ENCODE peak calls at places on chromosome 20, in five cellular contexts. W is endothelial cell of umbilical vein, L is A549, S is K562, O is HepG2. E is an unnamed sample.
A peak's percentile ranks its signal among the peaks of the same experiment; 100 is the strongest.

GRCh38 chr20:18138266-18138582 is 561 bp downstream of the KAT14 start:
- DNase-seq in W (no peak), L (no peak), S (no peak), O (no peak), E (no peak)

GRCh38 chr20:10902836-10903410 is 229.1 kb upstream of the JAG1 start:
- DNase-seq in W (no peak), L (no peak), S (no peak), O (no peak), E (no peak)

GRCh38 chr20:21808863-21809664 is 103.6 kb downstream of the PAX1 start:
- DNase-seq in W (no peak), L (peak; percentile 29), S (peak; percentile 55), O (peak; percentile 31), E (peak; percentile 57)

GRCh38 chr20:13412806-13413445 is 191.9 kb downstream of the ISM1 start:
- DNase-seq in W (no peak), L (peak; percentile 28), S (no peak), O (no peak), E (no peak)

GRCh38 chr20:1802385-1803215 is 92.6 kb upstream of the SIRPA start:
- DNase-seq in W (peak; percentile 76), L (peak; percentile 70), S (peak; percentile 8), O (peak; percentile 67), E (peak; percentile 93)

GRCh38 chr20:35909176-35909575 is 45.1 kb downstream of the SCAND1 start:
- DNase-seq in W (no peak), L (no peak), S (no peak), O (no peak), E (no peak)

GRCh38 chr20:53582574-53583351 is 10.9 kb downstream of the ZNF217 start:
- DNase-seq in W (peak; percentile 61), L (peak; percentile 71), S (no peak), O (peak; percentile 86), E (peak; percentile 89)

GRCh38 chr20:7285918-7286556 is 518.6 kb downstream of the BMP2 start:
- DNase-seq in W (peak; percentile 88), L (peak; percentile 81), S (peak; percentile 48), O (peak; percentile 80), E (peak; percentile 88)

GRCh38 chr20:54704032-54704635 is 228.7 kb downstream of the DOK5 start:
- DNase-seq in W (no peak), L (no peak), S (no peak), O (no peak), E (no peak)

GRCh38 chr20:3732327-3733118 is at the start of gene HSPA12B:
- DNase-seq in W (no peak), L (no peak), S (no peak), O (no peak), E (no peak)

GRCh38 chr20:41865938-41866337 is 247.8 kb upstream of the CHD6 start:
- DNase-seq in W (no peak), L (no peak), S (no peak), O (no peak), E (no peak)

GRCh38 chr20:37760322-37760721 is 66.5 kb downstream of the CTNNBL1 start:
- DNase-seq in W (no peak), L (no peak), S (no peak), O (no peak), E (no peak)

GRCh38 chr20:24917797-24918578 is 31.1 kb upstream of the CST7 start:
- DNase-seq in W (peak; percentile 55), L (peak; percentile 73), S (peak; percentile 62), O (peak; percentile 53), E (peak; percentile 80)

GRCh38 chr20:25013478-25014380 is 21.2 kb upstream of the APMAP start:
- DNase-seq in W (no peak), L (no peak), S (no peak), O (no peak), E (no peak)

GRCh38 chr20:14583413-14583812 is 246.0 kb upstream of the FLRT3 start:
- DNase-seq in W (no peak), L (peak; percentile 66), S (no peak), O (no peak), E (no peak)

GRCh38 chr20:45581702-45582101 is 2.6 kb upstream of the WFDC8 start:
- DNase-seq in W (no peak), L (no peak), S (no peak), O (no peak), E (no peak)

GRCh38 chr20:23203951-23204730 is 118.0 kb upstream of the CD93 start:
- DNase-seq in W (no peak), L (no peak), S (peak; percentile 55), O (no peak), E (no peak)

GRCh38 chr20:61045091-61045490 is 207.0 kb upstream of the CDH4 start:
- DNase-seq in W (no peak), L (no peak), S (no peak), O (no peak), E (no peak)

GRCh38 chr20:4813839-4814695 is 92.4 kb downstream of the PRND start:
- DNase-seq in W (peak; percentile 58), L (no peak), S (no peak), O (no peak), E (peak; percentile 94)
- TF ChIP-seq POLR2A in W (no peak), L (no peak), S (no peak), O (no peak), E (peak; percentile 27)

DNA sequence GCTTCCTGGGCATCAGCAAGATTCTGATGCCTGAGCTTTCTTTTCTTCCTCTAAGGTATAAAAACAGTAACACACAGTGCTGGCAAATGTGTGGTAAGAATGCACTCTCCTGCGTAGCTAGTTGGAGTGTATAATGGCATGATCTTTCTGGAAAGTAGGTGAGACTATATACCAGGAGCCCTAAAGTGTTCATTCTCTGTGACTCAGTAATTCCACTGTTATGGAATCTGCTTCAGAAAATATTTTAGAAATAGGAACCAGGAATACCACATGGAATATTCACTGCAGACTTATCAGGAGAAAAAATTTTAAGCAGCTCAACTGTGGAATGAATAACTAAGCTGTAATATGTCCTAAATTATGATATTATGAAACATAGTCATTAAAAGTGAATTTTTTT is 16.9 kb upstream of the CSE1L start:
- DNase-seq in W (no peak), L (no peak), S (no peak), O (no peak), E (no peak)
- TF ChIP-seq MYC in W (no peak), L (no peak), S (no peak), O (no peak), E (no peak)

GRCh38 chr20:9508696-9509178 is 5.7 kb upstream of the LAMP5 start:
- DNase-seq in W (no peak), L (no peak), S (no peak), O (no peak), E (no peak)
- H3K4me3 ChIP-seq in W (no peak overlapping the region), L (no peak overlapping the region), S (no peak overlapping the region), O (no peak overlapping the region), E (no peak overlapping the region)

DNA sequence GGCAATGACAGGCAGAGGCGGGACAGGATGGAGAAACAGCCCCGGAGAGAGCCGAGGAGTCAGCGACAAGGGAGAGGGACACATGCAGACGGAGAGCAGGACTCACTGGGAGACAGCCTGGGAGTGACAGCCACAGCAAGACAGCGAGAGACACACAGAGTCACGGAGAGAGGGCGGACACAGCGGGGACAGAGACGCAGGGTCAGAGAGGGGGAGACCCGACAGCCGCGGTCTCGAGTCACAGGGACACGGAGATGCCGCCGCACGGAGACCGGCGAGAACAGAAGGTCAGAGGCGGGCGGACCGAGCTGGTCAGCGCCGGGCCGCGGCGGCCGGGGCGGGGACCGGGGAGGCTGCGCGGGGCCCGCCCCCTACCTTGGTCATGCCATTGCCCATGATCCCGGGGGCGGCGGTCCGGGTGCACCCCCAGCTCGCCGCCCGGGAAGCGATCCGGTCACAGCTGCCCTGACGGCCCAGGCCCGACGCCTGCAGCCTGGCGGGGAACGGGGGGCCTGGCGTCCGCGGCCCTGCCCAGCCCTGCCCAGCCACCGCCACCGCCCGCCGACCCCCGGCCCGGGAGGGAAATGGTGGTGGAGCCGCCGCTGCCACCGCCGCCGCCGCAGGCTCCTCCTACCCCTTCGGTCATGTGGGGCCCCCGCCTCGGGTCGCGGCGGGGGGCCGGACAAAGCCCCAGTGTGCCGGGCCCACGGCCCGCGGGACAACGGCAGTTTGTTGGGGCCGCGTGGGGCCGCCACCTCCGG is at the start of the genes DUSP15 and TTLL9:
- DNase-seq in W (no peak), L (no peak), S (no peak), O (no peak), E (peak; percentile 30)
- TF ChIP-seq POLR2A in W (no peak), L (no peak), S (no peak), O (no peak), E (no peak)

GRCh38 chr20:63534831-63535651 is 2.1 kb downstream of the PTK6 start:
- DNase-seq in W (no peak), L (no peak), S (no peak), O (no peak), E (no peak)

GRCh38 chr20:63537525-63538203 is 488 bp upstream of the PTK6 start:
- DNase-seq in W (peak; percentile 90), L (peak; percentile 98), S (peak; percentile 90), O (peak; percentile 86), E (peak; percentile 94)

GRCh38 chr20:63536997-63537524 is at the start of gene PTK6:
- DNase-seq in W (no peak), L (peak; percentile 70), S (no peak), O (no peak), E (peak; percentile 75)

GRCh38 chr20:63534427-63534830 is 2.7 kb downstream of the PTK6 start:
- DNase-seq in W (no peak), L (no peak), S (no peak), O (no peak), E (no peak)

DNA sequence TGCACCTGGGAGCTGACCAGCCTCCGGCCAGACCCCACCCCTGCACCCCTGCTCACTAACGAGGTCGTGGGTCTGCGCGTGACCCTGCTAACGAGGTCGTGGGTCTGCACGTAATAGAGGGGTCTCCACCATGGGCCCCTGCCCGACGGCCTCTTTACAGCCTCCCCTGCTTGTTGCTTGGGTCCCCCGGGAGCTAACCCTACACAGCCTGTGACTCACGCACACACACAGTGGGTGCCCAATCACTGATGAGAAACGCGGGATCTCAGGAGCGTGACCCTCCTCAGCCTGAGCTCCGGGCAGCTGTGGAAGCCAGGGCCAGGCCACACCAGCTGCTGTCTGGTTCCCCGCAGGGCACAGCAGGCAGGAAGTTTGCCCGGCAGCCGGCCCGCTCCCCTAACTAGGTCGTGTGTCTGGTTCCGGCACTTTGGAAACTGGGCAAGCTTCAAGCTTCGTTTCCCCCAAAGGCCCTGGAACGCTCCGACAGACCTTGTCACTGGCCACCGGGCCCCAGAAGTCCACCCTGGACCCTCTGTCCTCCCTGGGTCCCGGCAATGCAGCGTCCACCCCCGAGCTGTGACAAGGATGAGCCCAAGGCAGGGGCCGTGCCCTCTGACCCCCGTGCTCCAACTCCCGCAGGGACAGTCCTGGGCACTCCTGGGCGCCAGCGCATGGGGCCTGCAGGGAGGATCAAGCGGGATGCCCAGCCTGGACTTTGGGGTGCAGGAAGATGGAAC is 767 bp downstream of the PTK6 start:
- DNase-seq in W (no peak), L (peak; percentile 56), S (no peak), O (no peak), E (peak; percentile 74)
- TF ChIP-seq MYC in W (no peak), L (no peak), S (no peak), O (no peak), E (no peak)

GRCh38 chr20:20321134-20321533 is 46.8 kb upstream of the INSM1 start:
- DNase-seq in W (no peak), L (no peak), S (no peak), O (no peak), E (peak; percentile 18)

GRCh38 chr20:20318318-20319161 is 49.4 kb upstream of the INSM1 start:
- DNase-seq in W (no peak), L (no peak), S (no peak), O (no peak), E (peak; percentile 93)

GRCh38 chr20:20312562-20312961 is 55.3 kb upstream of the INSM1 start:
- DNase-seq in W (no peak), L (no peak), S (no peak), O (no peak), E (no peak)

GRCh38 chr20:20321917-20322316 is 46.0 kb upstream of the INSM1 start:
- DNase-seq in W (no peak), L (no peak), S (no peak), O (no peak), E (no peak)

GRCh38 chr20:20317195-20318113 is 50.5 kb upstream of the INSM1 start:
- DNase-seq in W (no peak), L (no peak), S (no peak), O (no peak), E (peak; percentile 91)
- H3K4me3 ChIP-seq in W (no peak overlapping the region), L (no peak overlapping the region), S (no peak overlapping the region), O (no peak overlapping the region), E (no peak overlapping the region)